ENCODE peak calls at places on chromosome 4, in nine cellular contexts. W is activated CD4-positive, alpha-beta T cell treated with anti-CD3 and anti-CD28 coated beads for 36 hours; B is stimulated activated CD4-positive, alpha-beta T cell treated with anti-CD3 and anti-CD28 coated beads, Interleukin-4, amount 100 ng/mL, for 48 hours; L is CD8-positive, alpha-beta memory T cell; A is HT1080; R is spleen; E is NCI-H1930; O is CD4-positive, CD25-positive, alpha-beta regulatory T cell; D is iris pigment epithelial cell. V is an unnamed sample.

GRCh38 chr4:165592386-165592785 is 213.6 kb downstream of the CPE start:
- DNase-seq in W (no peak), B (no peak), L (no peak), A (no peak), R (no peak), E (no peak), O (no peak), D (peak), V (no peak)

GRCh38 chr4:26321326-26322276 is 787 bp downstream of the RBPJ start:
- DNase-seq in W (peak), B (peak), L (no peak), A (no peak), R (peak), E (peak), O (peak), D (peak), V (peak)

GRCh38 chr4:21901831-21902230 is 46.7 kb downstream of the KCNIP4 start:
- DNase-seq in W (no peak), B (no peak), L (no peak), A (peak), R (no peak), E (no peak), O (no peak), D (peak), V (peak)

GRCh38 chr4:151968643-151969042 is 207.8 kb upstream of the GATB start:
- DNase-seq in W (no peak), B (no peak), L (no peak), A (no peak), R (no peak), E (no peak), O (no peak), D (no peak), V (no peak)

GRCh38 chr4:166734797-166735196 is 499.5 kb downstream of the SPOCK3 start:
- DNase-seq in W (no peak), B (no peak), L (no peak), A (no peak), R (no peak), E (no peak), O (no peak), D (no peak), V (no peak)

GRCh38 chr4:7911044-7911578 is 28.6 kb downstream of the AFAP1 start:
- DNase-seq in W (no peak), B (no peak), L (no peak), A (no peak), R (no peak), E (no peak), O (no peak), D (peak), V (peak)

GRCh38 chr4:87565746-87566145 is 36.6 kb upstream of the SPARCL1 start:
- DNase-seq in W (no peak), B (no peak), L (no peak), A (no peak), R (no peak), E (no peak), O (no peak), D (no peak), V (no peak)

GRCh38 chr4:4216668-4217067 is 10.1 kb downstream of the OTOP1 start:
- DNase-seq in W (no peak), B (no peak), L (no peak), A (peak), R (no peak), E (no peak), O (no peak), D (peak), V (no peak)

GRCh38 chr4:2725380-2725779 is 30.8 kb downstream of the TNIP2 start:
- DNase-seq in W (no peak), B (no peak), L (no peak), A (no peak), R (no peak), E (no peak), O (no peak), D (no peak), V (no peak)

GRCh38 chr4:74085669-74086068 is 13.3 kb downstream of the CXCL2 start:
- DNase-seq in W (no peak), B (no peak), L (no peak), A (no peak), R (no peak), E (no peak), O (no peak), D (no peak), V (no peak)

GRCh38 chr4:35087216-35087615 is 1157.1 kb downstream of the ARAP2 start:
- DNase-seq in W (no peak), B (no peak), L (no peak), A (no peak), R (no peak), E (no peak), O (no peak), D (no peak), V (no peak)

GRCh38 chr4:25559508-25559907 is 96.1 kb upstream of the SLC34A2 start:
- DNase-seq in W (no peak), B (no peak), L (no peak), A (no peak), R (no peak), E (no peak), O (no peak), D (no peak), V (no peak)

GRCh38 chr4:143384381-143384994 is 47.8 kb downstream of the GAB1 start:
- DNase-seq in W (no peak), B (no peak), L (no peak), A (no peak), R (no peak), E (no peak), O (no peak), D (no peak), V (peak)

GRCh38 chr4:80092847-80093246 is 19.8 kb upstream of the ANTXR2 start:
- DNase-seq in W (no peak), B (no peak), L (no peak), A (no peak), R (no peak), E (no peak), O (no peak), D (no peak), V (no peak)

GRCh38 chr4:328729-329128 is 8.9 kb upstream of the ZNF141 start:
- DNase-seq in W (no peak), B (no peak), L (no peak), A (no peak), R (no peak), E (no peak), O (no peak), D (no peak), V (no peak)

GRCh38 chr4:98608343-98608742 is 50.1 kb downstream of the TSPAN5 start:
- DNase-seq in W (no peak), B (no peak), L (no peak), A (no peak), R (no peak), E (no peak), O (no peak), D (no peak), V (no peak)

GRCh38 chr4:8928074-8928473 is 56.4 kb upstream of the HMX1 start:
- DNase-seq in W (no peak), B (no peak), L (no peak), A (no peak), R (no peak), E (no peak), O (no peak), D (no peak), V (no peak)

GRCh38 chr4:83561381-83561780 is 25.5 kb downstream of the GPAT3 start:
- DNase-seq in W (peak), B (no peak), L (no peak), A (peak), R (no peak), E (no peak), O (peak), D (peak), V (peak)

GRCh38 chr4:164807611-164808010 is 53.7 kb downstream of the SMIM31 start:
- DNase-seq in W (no peak), B (no peak), L (no peak), A (peak), R (no peak), E (no peak), O (no peak), D (peak), V (no peak)

GRCh38 chr4:171676555-171677215 is 136.5 kb upstream of the GALNTL6 start:
- DNase-seq in W (no peak), B (no peak), L (no peak), A (no peak), R (no peak), E (no peak), O (no peak), D (no peak), V (no peak)

GRCh38 chr4:74473155-74473811 is 28.3 kb downstream of the AREG start:
- DNase-seq in W (no peak), B (no peak), L (no peak), A (peak), R (no peak), E (no peak), O (no peak), D (peak), V (peak)

GRCh38 chr4:102678695-102679335 is 82.0 kb downstream of the MANBA start:
- DNase-seq in W (no peak), B (no peak), L (no peak), A (no peak), R (no peak), E (no peak), O (no peak), D (no peak), V (no peak)

GRCh38 chr4:138681000-138681604 is 334.5 kb upstream of the NOCT start:
- DNase-seq in W (peak), B (peak), L (peak), A (peak), R (peak), E (peak), O (peak), D (peak), V (peak)

GRCh38 chr4:84887824-84888223 is 78.7 kb downstream of the WDFY3 start:
- DNase-seq in W (no peak), B (no peak), L (no peak), A (peak), R (no peak), E (no peak), O (no peak), D (peak), V (peak)

GRCh38 chr4:154958121-154958520 is 177.0 kb downstream of the RBM46 start:
- DNase-seq in W (no peak), B (no peak), L (no peak), A (no peak), R (no peak), E (no peak), O (no peak), D (no peak), V (no peak)

GRCh38 chr4:71198958-71199357 is 139.9 kb upstream of the SLC4A4 start:
- DNase-seq in W (peak), B (no peak), L (no peak), A (no peak), R (no peak), E (no peak), O (peak), D (no peak), V (no peak)

GRCh38 chr4:112112590-112113170 is 32.6 kb upstream of the FAM241A start:
- DNase-seq in W (no peak), B (no peak), L (no peak), A (no peak), R (no peak), E (no peak), O (no peak), D (peak), V (no peak)

GRCh38 chr4:71765349-71765748 is 18.5 kb downstream of the GC start:
- DNase-seq in W (no peak), B (no peak), L (no peak), A (no peak), R (no peak), E (no peak), O (no peak), D (peak), V (peak)

GRCh38 chr4:113781439-113782040 is 20.0 kb upstream of the CAMK2D start:
- DNase-seq in W (no peak), B (no peak), L (no peak), A (no peak), R (no peak), E (no peak), O (peak), D (peak), V (peak)